ENCODE peak calls at places on chromosomes 3 and 15, in eight cellular contexts. D is HepG2, T is GM12865, F is heart left ventricle, H is PC-3, M is uterus, J is fibroblast of pulmonary artery, G is GM23248. N is an unnamed sample.

GRCh38 chr3:111315911-111316310 is 226.1 kb upstream of the CD96 start:
- DNase-seq in M (no peak), T (no peak), F (no peak), G (peak), J (peak), H (peak), D (no peak), N (peak)

GRCh38 chr15:73990250-73991005 is 1.7 kb downstream of the STOML1 start:
- DNase-seq in H (no peak), M (no peak), D (no peak), J (no peak), G (no peak), T (no peak), F (no peak), N (no peak)

GRCh38 chr3:128492353-128493220 is at the start of gene GATA2:
- DNase-seq in G (peak), J (no peak), T (no peak), M (peak), F (no peak), D (no peak), H (peak), N (peak)

GRCh38 chr3:60696559-60697125 is 554.6 kb downstream of the FHIT start:
- DNase-seq in T (no peak), M (no peak), F (no peak), H (peak), J (no peak), G (no peak), D (no peak), N (no peak)

GRCh38 chr15:71329041-71329440 is 213.8 kb downstream of the THSD4 start:
- DNase-seq in M (peak), J (peak), H (no peak), D (no peak), F (peak), T (no peak), G (no peak), N (no peak)

GRCh38 chr3:189353988-189354735 is 182.4 kb downstream of the TPRG1 start:
- DNase-seq in J (no peak), F (no peak), T (no peak), M (no peak), D (no peak), G (no peak), H (peak), N (no peak)

GRCh38 chr3:157369712-157370447 is 66.8 kb upstream of the PTX3 start:
- DNase-seq in T (peak), H (no peak), J (peak), D (no peak), F (no peak), M (no peak), G (no peak), N (peak)

GRCh38 chr3:51075221-51075775 is 309.8 kb upstream of the MANF start:
- DNase-seq in T (no peak), D (no peak), M (no peak), F (no peak), G (no peak), J (no peak), H (no peak), N (peak)

GRCh38 chr3:98730338-98730737 is 32.8 kb upstream of the ST3GAL6 start:
- DNase-seq in M (no peak), T (peak), D (no peak), G (no peak), H (peak), J (peak), F (no peak), N (no peak)

GRCh38 chr15:22895465-22896190 is 57.2 kb downstream of the NIPA2 start:
- DNase-seq in D (no peak), T (peak), F (peak), H (peak), M (no peak), G (peak), J (peak), N (no peak)

GRCh38 chr3:9279959-9280358 is 30.5 kb upstream of the SRGAP3 start:
- DNase-seq in G (peak), T (no peak), F (no peak), H (peak), M (no peak), J (no peak), D (no peak), N (no peak)

GRCh38 chr3:184322731-184323487 is 8.5 kb downstream of the EIF4G1 start:
- DNase-seq in F (peak), M (peak), J (no peak), T (no peak), D (no peak), H (no peak), G (peak), N (no peak)

GRCh38 chr3:127446756-127447155 is 143.8 kb downstream of the TPRA1 start:
- DNase-seq in G (no peak), F (no peak), H (no peak), D (no peak), J (no peak), M (no peak), T (no peak), N (no peak)

GRCh38 chr3:116299646-116300081 is 145.6 kb downstream of the LSAMP start:
- DNase-seq in G (no peak), H (no peak), J (no peak), F (no peak), M (no peak), D (no peak), T (peak), N (no peak)

GRCh38 chr15:42503822-42504221 is 8.4 kb downstream of the SNAP23 start:
- DNase-seq in F (no peak), J (no peak), M (no peak), D (no peak), H (no peak), T (no peak), G (no peak), N (no peak)

GRCh38 chr3:183895296-183895695 is 10.6 kb upstream of the PARL start:
- DNase-seq in H (peak), D (peak), G (peak), J (peak), T (peak), M (no peak), F (no peak), N (peak)

GRCh38 chr3:29083607-29084120 is 197.2 kb upstream of the RBMS3 start:
- DNase-seq in D (no peak), J (no peak), G (no peak), M (no peak), F (no peak), T (no peak), H (no peak), N (peak)

GRCh38 chr3:182058488-182058887 is 346.8 kb downstream of the SOX2 start:
- DNase-seq in M (no peak), D (no peak), H (no peak), F (no peak), J (no peak), G (no peak), T (no peak), N (no peak)

GRCh38 chr15:52746162-52746721 is 43.9 kb downstream of the ONECUT1 start:
- DNase-seq in J (no peak), T (no peak), D (peak), H (no peak), M (no peak), G (no peak), F (no peak), N (no peak)

GRCh38 chr3:81087607-81088006 is 673.8 kb downstream of the GBE1 start:
- DNase-seq in G (no peak), J (no peak), H (no peak), F (no peak), M (no peak), T (no peak), D (no peak), N (no peak)

GRCh38 chr15:39589815-39590644 is 9.2 kb downstream of the THBS1 start:
- DNase-seq in G (peak), H (peak), T (no peak), J (peak), M (no peak), D (no peak), F (no peak), N (peak)

DNA sequence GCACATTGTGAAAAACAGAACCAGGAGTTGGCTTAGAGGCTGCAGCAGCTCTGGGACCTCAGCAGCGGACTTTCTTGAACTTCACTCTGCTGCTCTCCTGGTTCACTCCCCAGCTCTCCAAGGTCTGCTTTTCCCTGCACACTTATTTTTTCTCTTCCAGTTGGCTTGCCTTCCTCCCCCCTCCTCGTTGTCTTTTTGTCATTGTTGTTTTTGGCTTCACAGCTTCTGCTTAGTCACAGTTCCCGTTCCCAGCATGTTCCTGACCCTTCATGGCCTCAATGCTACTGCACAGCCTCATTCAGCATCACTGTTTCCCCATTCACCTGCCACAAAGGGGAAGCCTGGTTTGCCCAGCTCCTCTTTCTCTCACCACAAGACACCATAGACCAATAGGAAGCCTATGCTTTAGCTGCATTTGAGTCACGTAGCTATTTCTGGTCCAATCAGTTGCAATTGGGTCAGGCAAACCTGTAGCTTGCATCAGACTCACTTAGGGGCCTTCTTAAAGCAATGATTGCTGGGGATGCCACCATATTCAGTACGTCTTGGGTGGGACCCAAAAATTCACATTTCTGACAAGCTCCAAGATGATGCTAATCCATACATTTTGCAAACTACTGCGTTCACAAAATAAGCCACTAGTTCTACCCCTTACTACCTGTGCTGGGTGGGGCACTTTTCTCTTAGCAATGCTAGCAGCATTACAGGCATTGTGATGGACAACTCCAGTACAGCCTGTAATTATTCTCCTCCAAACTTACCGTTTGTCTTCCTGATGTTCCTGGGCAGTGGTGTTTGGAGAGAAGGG is 7.8 kb upstream of the SUMF1 start:
- DNase-seq in D (no peak), G (peak), M (no peak), J (peak), T (peak), F (peak), H (peak), N (peak)
- H3K4me3 ChIP-seq in D (peak), G (no peak), M (no peak), J (no peak), T (no peak), F (no peak), H (no peak), N (no peak)

GRCh38 chr15:85646538-85647091 is 148.1 kb downstream of the KLHL25 start:
- DNase-seq in F (no peak), H (no peak), D (no peak), J (no peak), G (peak), M (no peak), T (peak), N (no peak)

GRCh38 chr15:85639752-85640381 is 154.9 kb downstream of the KLHL25 start:
- DNase-seq in G (peak), T (no peak), H (peak), F (no peak), D (no peak), J (peak), M (no peak), N (peak)

GRCh38 chr15:85636351-85636750 is 158.4 kb downstream of the KLHL25 start:
- DNase-seq in H (no peak), M (no peak), J (no peak), T (no peak), F (no peak), G (no peak), D (no peak), N (no peak)

GRCh38 chr15:85642693-85643058 is 152.0 kb downstream of the KLHL25 start:
- DNase-seq in J (peak), H (no peak), M (peak), D (no peak), T (no peak), G (peak), F (peak), N (peak)

DNA sequence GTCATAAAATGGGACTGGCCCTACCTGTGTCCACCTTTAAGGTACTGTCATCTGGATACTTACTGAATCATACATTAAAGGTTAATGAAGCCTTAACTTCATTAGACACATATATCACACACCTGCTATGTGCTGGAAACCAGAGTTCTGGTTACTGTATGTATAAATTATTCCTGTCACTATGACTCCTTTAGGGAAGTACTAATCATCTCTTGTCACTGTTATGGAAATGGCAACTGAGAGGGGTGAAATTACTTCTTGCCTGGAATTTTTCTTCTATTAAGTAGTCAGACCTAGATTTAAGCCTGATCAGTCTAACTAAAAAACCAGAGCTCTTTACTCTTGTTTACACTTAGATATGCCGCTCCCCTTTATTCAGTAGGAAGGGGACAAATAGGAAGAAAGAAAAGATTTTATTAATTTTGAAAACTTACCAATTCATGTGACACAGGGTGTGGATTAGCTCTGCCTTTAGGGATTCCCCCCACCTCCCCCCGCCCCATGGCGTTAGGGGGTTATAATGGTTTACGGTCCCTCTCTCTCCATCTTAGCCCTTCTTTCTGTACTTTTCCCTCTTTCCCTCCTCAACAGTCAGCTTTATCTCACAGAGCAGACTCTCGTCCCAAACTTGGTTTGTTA is 152.6 kb downstream of the KLHL25 start:
- DNase-seq in T (no peak), F (no peak), D (no peak), G (peak), J (no peak), H (no peak), M (peak), N (no peak)
- H3K4me3 ChIP-seq in T (no peak), F (peak), D (no peak), G (peak), J (peak), H (no peak), M (no peak), N (peak)

GRCh38 chr3:43624619-43625305 is 3.0 kb upstream of the ANO10 start:
- DNase-seq in D (peak), J (no peak), H (no peak), T (no peak), G (no peak), M (no peak), F (no peak), N (peak)
- H3K4me3 ChIP-seq in D (no peak), J (no peak), H (no peak), T (no peak), G (no peak), M (no peak), F (no peak), N (no peak)

GRCh38 chr3:52794612-52795099 is at the start of gene ITIH3:
- DNase-seq in T (no peak), H (no peak), G (no peak), D (peak), F (no peak), M (no peak), J (no peak), N (no peak)
- H3K4me3 ChIP-seq in T (no peak), H (no peak), G (no peak), D (peak), F (no peak), M (no peak), J (no peak), N (no peak)

GRCh38 chr15:95303659-95304058 is 1026.8 kb upstream of the NR2F2 start:
- DNase-seq in J (no peak), D (no peak), G (no peak), F (no peak), H (no peak), M (no peak), T (no peak), N (no peak)

GRCh38 chr15:95307115-95307514 is 1023.4 kb upstream of the NR2F2 start:
- DNase-seq in T (no peak), F (no peak), J (no peak), M (no peak), D (no peak), G (no peak), H (no peak), N (no peak)

GRCh38 chr15:95304116-95304873 is 1026.2 kb upstream of the NR2F2 start:
- DNase-seq in D (no peak), H (no peak), J (peak), M (peak), F (no peak), T (no peak), G (peak), N (no peak)

GRCh38 chr15:95302809-95303208 is 1027.7 kb upstream of the NR2F2 start:
- DNase-seq in J (no peak), T (no peak), M (no peak), H (no peak), D (no peak), G (no peak), F (no peak), N (no peak)

GRCh38 chr15:95304874-95305271 is 1025.6 kb upstream of the NR2F2 start:
- DNase-seq in J (no peak), D (no peak), M (no peak), F (no peak), H (no peak), G (peak), T (no peak), N (no peak)
- H3K4me3 ChIP-seq in J (no peak), D (no peak), M (peak), F (peak), H (no peak), G (no peak), T (no peak), N (peak)

GRCh38 chr3:76038949-76039348 is 253.6 kb upstream of the ZNF717 start:
- DNase-seq in H (no peak), G (no peak), J (no peak), D (no peak), F (no peak), M (no peak), T (no peak), N (no peak)
- H3K4me3 ChIP-seq in H (no peak), G (no peak), J (no peak), D (no peak), F (no peak), M (no peak), T (no peak), N (no peak)

N was measured in adipocyte.